ENCODE peak calls at places on chromosomes 2 and 18, in eight cellular contexts. M is activated CD4-positive, alpha-beta T cell treated with anti-CD3 and anti-CD28 coated beads, Interleukin-2, amount 50 U/mL, for 24 hours; V is heart left ventricle; K is GM04504; L is PC-9; W is ovary; N is fibroblast of pulmonary artery; D is activated CD8-positive, alpha-beta memory T cell treated with anti-CD3 and anti-CD28 coated beads, Interleukin-2, amount 50 U/mL, for 48 hours. G is an unnamed sample.

GRCh38 chr2:925711-926110 is 24.9 kb upstream of the SNTG2 start:
- DNase-seq in M (no peak), V (no peak), K (no peak), L (no peak), W (no peak), N (no peak), D (no peak), G (no peak)

GRCh38 chr2:111219285-111219684 is 98.6 kb downstream of the BCL2L11 start:
- DNase-seq in M (no peak), V (no peak), K (no peak), L (no peak), W (no peak), N (no peak), D (no peak), G (peak)

GRCh38 chr2:12642332-12642731 is 74.4 kb upstream of the TRIB2 start:
- DNase-seq in M (no peak), V (no peak), K (no peak), L (no peak), W (no peak), N (no peak), D (no peak), G (no peak)

GRCh38 chr2:157172866-157173578 is 84.5 kb upstream of the GALNT5 start:
- DNase-seq in M (no peak), V (no peak), K (no peak), L (no peak), W (no peak), N (peak), D (no peak), G (no peak)

GRCh38 chr2:75100011-75100680 is 99.2 kb downstream of the TACR1 start:
- DNase-seq in M (no peak), V (no peak), K (peak), L (peak), W (no peak), N (peak), D (no peak), G (no peak)

GRCh38 chr2:1692342-1692741 is 52.0 kb downstream of the PXDN start:
- DNase-seq in M (no peak), V (no peak), K (no peak), L (no peak), W (no peak), N (no peak), D (no peak), G (no peak)

GRCh38 chr2:166628478-166629136 is 134.6 kb upstream of the SCN7A start:
- DNase-seq in M (no peak), V (no peak), K (no peak), L (no peak), W (no peak), N (no peak), D (no peak), G (no peak)

GRCh38 chr2:30165617-30166016 is 18.8 kb downstream of the YPEL5 start:
- DNase-seq in M (no peak), V (no peak), K (no peak), L (peak), W (no peak), N (no peak), D (no peak), G (no peak)

GRCh38 chr2:240597054-240597418 is 10.5 kb downstream of the CAPN10 start:
- DNase-seq in M (no peak), V (no peak), K (no peak), L (no peak), W (peak), N (no peak), D (no peak), G (no peak)

GRCh38 chr2:42562474-42563144 is 5.8 kb upstream of the MTA3 start:
- DNase-seq in M (no peak), V (no peak), K (no peak), L (peak), W (no peak), N (no peak), D (no peak), G (no peak)

GRCh38 chr2:95043300-95043786 is 17.8 kb downstream of the MAL start:
- DNase-seq in M (no peak), V (peak), K (peak), L (no peak), W (peak), N (peak), D (no peak), G (no peak)

GRCh38 chr2:98578231-98578630 is 30.1 kb downstream of the COA5 start:
- DNase-seq in M (no peak), V (no peak), K (no peak), L (no peak), W (no peak), N (no peak), D (peak), G (no peak)

GRCh38 chr2:221097568-221097915 is 474.6 kb downstream of the EPHA4 start:
- DNase-seq in M (no peak), V (no peak), K (peak), L (no peak), W (no peak), N (peak), D (no peak), G (no peak)

GRCh38 chr18:30177056-30177455 is 865.5 kb downstream of the DSC3 start:
- DNase-seq in M (no peak), V (no peak), K (no peak), L (no peak), W (no peak), N (peak), D (no peak), G (no peak)

GRCh38 chr18:57242285-57242684 is 95.4 kb downstream of the BOD1L2 start:
- DNase-seq in M (no peak), V (no peak), K (no peak), L (peak), W (no peak), N (no peak), D (no peak), G (no peak)

GRCh38 chr2:190069936-190070696 is 7.6 kb upstream of the MSTN start:
- DNase-seq in M (peak), V (peak), K (peak), L (no peak), W (no peak), N (peak), D (no peak), G (no peak)

G was measured in iPS DF 19.7.